ENCODE peak calls at places on chromosomes 2 and 18, in ten cellular contexts. O, J, L, E, C, A, F, D, N and M are unnamed samples.

GRCh38 chr2:50782543-50782942 is 249.4 kb downstream of the NRXN1 start:
- DNase-seq in O (no peak), J (no peak), L (no peak), E (no peak), C (peak), A (no peak), F (no peak), D (no peak), N (no peak), M (no peak)

GRCh38 chr2:170339324-170339723 is 161.4 kb downstream of the MYO3B start:
- DNase-seq in O (no peak), J (no peak), L (no peak), E (no peak), C (no peak), A (no peak), F (no peak), D (no peak), N (no peak), M (no peak)

GRCh38 chr2:219388845-219389156 is 1.1 kb upstream of the DNPEP start:
- DNase-seq in O (no peak), J (no peak), L (no peak), E (no peak), C (no peak), A (no peak), F (no peak), D (no peak), N (no peak), M (no peak)

GRCh38 chr2:36489296-36489695 is 108.7 kb downstream of the FEZ2 start:
- DNase-seq in O (no peak), J (no peak), L (peak), E (no peak), C (peak), A (no peak), F (no peak), D (peak), N (peak), M (no peak)

GRCh38 chr2:238728322-238729260 is 119.3 kb upstream of the TWIST2 start:
- DNase-seq in O (no peak), J (no peak), L (peak), E (no peak), C (peak), A (no peak), F (peak), D (peak), N (peak), M (no peak)

GRCh38 chr2:127655209-127656073 is 9.5 kb downstream of the GPR17 start:
- DNase-seq in O (no peak), J (no peak), L (no peak), E (no peak), C (no peak), A (no peak), F (no peak), D (no peak), N (no peak), M (no peak)

GRCh38 chr2:223674998-223675609 is 72.9 kb upstream of the SCG2 start:
- DNase-seq in O (no peak), J (no peak), L (peak), E (no peak), C (peak), A (no peak), F (no peak), D (no peak), N (peak), M (no peak)

GRCh38 chr18:35705988-35706387 is 124.4 kb downstream of the GALNT1 start:
- DNase-seq in O (no peak), J (no peak), L (no peak), E (no peak), C (no peak), A (no peak), F (no peak), D (no peak), N (no peak), M (no peak)

GRCh38 chr18:57759650-57760049 is 43.5 kb downstream of the ATP8B1 start:
- DNase-seq in O (no peak), J (no peak), L (peak), E (no peak), C (no peak), A (no peak), F (no peak), D (no peak), N (peak), M (no peak)
- TF ChIP-seq CTCF in O (no peak), J (no peak), L (no peak), E (no peak), C (no peak), A (no peak), F (no peak), D (no peak), N (no peak), M (no peak)

GRCh38 chr2:10120938-10121574 is 1.5 kb upstream of the RRM2 start:
- DNase-seq in O (no peak), J (no peak), L (peak), E (no peak), C (peak), A (no peak), F (no peak), D (no peak), N (peak), M (no peak)

GRCh38 chr2:10124538-10125045 is 2.1 kb downstream of the RRM2 start:
- DNase-seq in O (no peak), J (no peak), L (peak), E (no peak), C (peak), A (no peak), F (peak), D (no peak), N (peak), M (peak)

GRCh38 chr2:10122500-10123280 is at the start of gene RRM2:
- DNase-seq in O (peak), J (peak), L (peak), E (peak), C (peak), A (peak), F (peak), D (peak), N (peak), M (peak)

GRCh38 chr2:10125842-10126596 is 3.5 kb downstream of the RRM2 start:
- DNase-seq in O (no peak), J (no peak), L (no peak), E (no peak), C (no peak), A (no peak), F (no peak), D (no peak), N (no peak), M (no peak)

GRCh38 chr2:10123281-10123680 is 742 bp downstream of the RRM2 start:
- DNase-seq in O (no peak), J (no peak), L (no peak), E (no peak), C (no peak), A (no peak), F (no peak), D (no peak), N (no peak), M (no peak)
- H3K4me3 ChIP-seq in O (peak), J (peak), L (peak), E (no peak), C (peak), A (no peak), F (peak), D (peak), N (peak), M (peak)

GRCh38 chr2:10132596-10132995 is 10.1 kb downstream of the RRM2 start:
- DNase-seq in O (no peak), J (no peak), L (no peak), E (no peak), C (no peak), A (no peak), F (no peak), D (no peak), N (no peak), M (no peak)

GRCh38 chr2:10128420-10128819 is 5.9 kb downstream of the RRM2 start:
- DNase-seq in O (no peak), J (no peak), L (no peak), E (no peak), C (no peak), A (no peak), F (no peak), D (no peak), N (no peak), M (no peak)

GRCh38 chr2:10129490-10129889 is 7.0 kb downstream of the RRM2 start:
- DNase-seq in O (no peak), J (no peak), L (no peak), E (no peak), C (no peak), A (no peak), F (no peak), D (no peak), N (no peak), M (peak)

GRCh38 chr2:10132043-10132575 is 9.6 kb downstream of the RRM2 start:
- DNase-seq in O (no peak), J (no peak), L (no peak), E (no peak), C (no peak), A (no peak), F (no peak), D (no peak), N (no peak), M (no peak)

GRCh38 chr2:10126627-10127026 is 4.1 kb downstream of the RRM2 start:
- DNase-seq in O (no peak), J (no peak), L (no peak), E (no peak), C (peak), A (no peak), F (no peak), D (no peak), N (peak), M (no peak)
- TF ChIP-seq CTCF in O (no peak), J (no peak), L (no peak), E (no peak), C (no peak), A (no peak), F (no peak), D (no peak), N (no peak), M (no peak)

GRCh38 chr2:165958313-165958712 is 4.7 kb upstream of the TTC21B start:
- DNase-seq in O (no peak), J (no peak), L (no peak), E (no peak), C (no peak), A (no peak), F (no peak), D (no peak), N (no peak), M (no peak)

GRCh38 chr2:165953306-165953654 is 296 bp downstream of the TTC21B start:
- DNase-seq in O (no peak), J (peak), L (no peak), E (no peak), C (no peak), A (no peak), F (no peak), D (peak), N (no peak), M (peak)

GRCh38 chr2:165953655-165954606 is at the start of gene TTC21B:
- DNase-seq in O (peak), J (peak), L (peak), E (peak), C (peak), A (peak), F (peak), D (peak), N (peak), M (peak)

GRCh38 chr2:165959371-165959770 is 5.8 kb upstream of the TTC21B start:
- DNase-seq in O (no peak), J (no peak), L (no peak), E (no peak), C (no peak), A (no peak), F (no peak), D (no peak), N (no peak), M (no peak)

DNA sequence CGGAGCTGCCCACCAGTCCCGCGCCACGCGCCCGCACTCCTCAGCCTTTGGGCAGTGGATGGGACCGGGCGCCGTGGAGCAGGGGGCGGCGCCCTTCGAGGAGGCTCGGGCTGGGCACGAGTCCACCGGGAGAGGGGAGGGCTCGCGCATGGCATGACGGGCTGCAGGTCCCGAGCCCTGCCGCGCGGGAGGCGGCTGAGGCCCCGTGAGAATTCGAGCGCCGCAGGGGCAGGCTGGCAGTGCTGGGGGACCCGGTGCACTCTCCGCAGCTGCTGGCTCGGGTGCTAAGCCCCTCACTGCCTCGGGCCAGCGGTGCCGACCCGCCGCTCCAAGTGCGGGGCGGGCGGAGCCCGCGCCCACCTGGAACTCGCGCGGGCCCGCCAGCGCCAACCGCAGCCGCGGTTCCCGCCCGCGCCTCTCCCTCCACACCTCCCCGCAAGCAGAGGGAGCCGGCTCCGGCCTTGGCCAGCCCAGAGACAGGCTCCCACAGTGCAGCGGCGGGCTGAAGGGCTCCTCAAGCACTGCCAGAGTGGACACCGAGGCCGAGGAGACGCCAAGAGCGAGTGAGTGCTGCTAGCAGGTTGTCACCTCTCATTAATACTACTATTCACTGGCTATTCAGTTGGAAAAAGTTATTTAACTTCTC is 3.6 kb upstream of the TTC21B start:
- DNase-seq in O (no peak), J (no peak), L (no peak), E (peak), C (no peak), A (no peak), F (no peak), D (no peak), N (peak), M (no peak)
- H3K4me3 ChIP-seq in O (no peak), J (no peak), L (no peak), E (no peak), C (no peak), A (no peak), F (no peak), D (no peak), N (no peak), M (no peak)